ENCODE peak calls at places on chromosomes 2 and 18, in four cellular contexts. One of them, this sample, is unnamed.

GRCh38 chr2:200843993-200844948 is 20.2 kb downstream of the CLK1 start:
- DNase-seq in globus pallidus: no peak
- DNase-seq in C1 segment of cervical spinal cord: no peak
- DNase-seq in gastrocnemius medialis: no peak
- DNase-seq in this sample: no peak

GRCh38 chr2:162011718-162012564 is 62.1 kb downstream of the DPP4 start:
- DNase-seq in globus pallidus: no peak
- DNase-seq in C1 segment of cervical spinal cord: no peak
- DNase-seq in gastrocnemius medialis: no peak
- DNase-seq in this sample: no peak

GRCh38 chr2:191302459-191303155 is 57.4 kb downstream of the MYO1B start:
- DNase-seq in globus pallidus: no peak
- DNase-seq in C1 segment of cervical spinal cord: no peak
- DNase-seq in gastrocnemius medialis: no peak
- DNase-seq in this sample: no peak

GRCh38 chr2:101766871-101767739 is 69.6 kb downstream of the MAP4K4 start:
- DNase-seq in globus pallidus: no peak
- DNase-seq in C1 segment of cervical spinal cord: no peak
- DNase-seq in gastrocnemius medialis: no peak
- DNase-seq in this sample: peak

GRCh38 chr2:237184923-237185580 is 99.4 kb downstream of the COPS8 start:
- DNase-seq in globus pallidus: no peak
- DNase-seq in C1 segment of cervical spinal cord: no peak
- DNase-seq in gastrocnemius medialis: no peak
- DNase-seq in this sample: no peak

GRCh38 chr2:74444498-74445318 is 3.0 kb upstream of the RTKN start:
- DNase-seq in globus pallidus: no peak
- DNase-seq in C1 segment of cervical spinal cord: no peak
- DNase-seq in gastrocnemius medialis: no peak
- DNase-seq in this sample: no peak

GRCh38 chr2:151765760-151766159 is 31.5 kb upstream of the NEB start:
- DNase-seq in globus pallidus: no peak
- DNase-seq in C1 segment of cervical spinal cord: no peak
- DNase-seq in gastrocnemius medialis: no peak
- DNase-seq in this sample: no peak

GRCh38 chr2:63819765-63820717 is 21.7 kb upstream of the UGP2 start:
- DNase-seq in globus pallidus: no peak
- DNase-seq in C1 segment of cervical spinal cord: no peak
- DNase-seq in gastrocnemius medialis: peak
- DNase-seq in this sample: no peak

GRCh38 chr18:48660346-48661228 is 121.8 kb downstream of the CTIF start:
- DNase-seq in globus pallidus: no peak
- DNase-seq in C1 segment of cervical spinal cord: no peak
- DNase-seq in gastrocnemius medialis: no peak
- DNase-seq in this sample: no peak